ENCODE peak calls at places on chromosomes 3 and 15, in ten cellular contexts. G is H54; B is HTR-8/SVneo; Y is NCI-H510A; J is SHP77; T is NCI-H1092 treated with DMSO at 0.1 percent for 48 hours; W is heart left ventricle; M is fibroblast of lung; U is stimulated activated CD4-positive, alpha-beta T cell treated with anti-CD3 and anti-CD28 coated beads, Interleukin-1b, Interleukin-23, amount 100 ng/mL, for 4 hours; X is GM13977. L is an unnamed sample.

GRCh38 chr3:192915306-192915705 is 2.4 kb downstream of the MB21D2 start:
- DNase-seq in W (no peak), J (peak; percentile 39), X (peak; percentile 48), U (no peak), B (no peak), Y (peak; percentile 29), G (no peak), T (peak; percentile 79), M (peak; percentile 55), L (no peak)

GRCh38 chr3:33372218-33373081 is 67.8 kb downstream of the UBP1 start:
- DNase-seq in W (no peak), T (peak; percentile 20), M (peak; percentile 77), J (peak; percentile 23), G (peak; percentile 36), Y (no peak), X (peak; percentile 52), U (peak; percentile 23), B (peak; percentile 54), L (no peak)

GRCh38 chr3:24196526-24196925 is 251.4 kb downstream of the NR1D2 start:
- DNase-seq in G (no peak), J (no peak), X (no peak), M (no peak), W (no peak), U (no peak), Y (no peak), T (no peak), B (no peak), L (no peak)

GRCh38 chr15:101070502-101071273 is 151.5 kb downstream of the LRRK1 start:
- DNase-seq in B (peak; percentile 57), M (peak; percentile 85), U (no peak), T (no peak), W (no peak), G (peak; percentile 55), X (no peak), J (no peak), Y (no peak), L (no peak)

GRCh38 chr3:29384640-29385039 is 103.8 kb downstream of the RBMS3 start:
- DNase-seq in B (peak; percentile 61), J (no peak), G (no peak), Y (no peak), W (peak; percentile 36), T (no peak), X (no peak), U (no peak), M (peak; percentile 38), L (no peak)

GRCh38 chr3:113533534-113533892 is 1.2 kb downstream of the SIDT1 start:
- DNase-seq in Y (no peak), M (no peak), T (no peak), J (no peak), B (no peak), G (no peak), U (peak; percentile 18), W (no peak), X (peak; percentile 37), L (no peak)

GRCh38 chr3:82087958-82088357 is 326.5 kb upstream of the GBE1 start:
- DNase-seq in W (no peak), T (no peak), G (peak; percentile 11), X (no peak), B (peak; percentile 21), U (no peak), Y (no peak), M (peak; percentile 56), J (no peak), L (no peak)

GRCh38 chr15:23645379-23646164 is 2.1 kb downstream of the MAGEL2 start:
- DNase-seq in U (no peak), X (no peak), W (no peak), Y (no peak), T (no peak), B (no peak), J (peak; percentile 29), G (no peak), M (no peak), L (no peak)

GRCh38 chr15:31869640-31870335 is 160.5 kb upstream of the CHRNA7 start:
- DNase-seq in Y (no peak), X (no peak), B (no peak), J (no peak), G (no peak), M (peak; percentile 10), W (peak; percentile 34), U (no peak), T (no peak), L (peak; percentile 57)

GRCh38 chr3:100910986-100911385 is 82.2 kb downstream of the ABI3BP start:
- DNase-seq in B (no peak), M (no peak), U (no peak), X (no peak), T (no peak), W (no peak), Y (no peak), G (no peak), J (no peak), L (no peak)

GRCh38 chr15:45307230-45307924 is 55.3 kb downstream of the SLC28A2 start:
- DNase-seq in X (peak; percentile 52), J (no peak), B (peak; percentile 28), U (no peak), T (peak; percentile 2), Y (no peak), M (peak; percentile 56), G (peak; percentile 18), W (no peak), L (no peak)

GRCh38 chr3:32592696-32593353 is 22.2 kb upstream of the DYNC1LI1 start:
- DNase-seq in U (no peak), M (no peak), W (no peak), Y (no peak), G (no peak), B (no peak), T (no peak), J (no peak), X (no peak), L (no peak)

GRCh38 chr3:124107074-124107473 is 115.2 kb upstream of the ROPN1 start:
- DNase-seq in B (no peak), Y (no peak), G (no peak), U (no peak), T (no peak), X (no peak), W (no peak), J (no peak), M (no peak), L (no peak)

GRCh38 chr15:34621675-34622074 is 38.2 kb upstream of the GOLGA8B start:
- DNase-seq in M (peak; percentile 56), Y (no peak), X (no peak), W (no peak), G (no peak), T (peak; percentile 3), B (no peak), U (no peak), J (no peak), L (no peak)

GRCh38 chr15:78140296-78140695 is 8.9 kb upstream of the IDH3A start:
- DNase-seq in B (no peak), G (no peak), X (no peak), M (no peak), T (no peak), U (no peak), Y (no peak), W (no peak), J (no peak), L (no peak)

GRCh38 chr15:57696146-57696545 is 10.4 kb upstream of the POLR2M start:
- DNase-seq in U (no peak), Y (no peak), G (no peak), T (peak; percentile 48), J (peak; percentile 71), X (no peak), W (no peak), M (no peak), B (no peak), L (no peak)

GRCh38 chr3:7392206-7392605 is 531.3 kb downstream of the GRM7 start:
- DNase-seq in B (no peak), W (no peak), J (no peak), Y (no peak), T (no peak), U (no peak), M (no peak), X (no peak), G (no peak), L (no peak)

GRCh38 chr3:60133269-60133877 is 1083.5 kb upstream of the CFAP20DC start:
- DNase-seq in U (no peak), J (no peak), B (no peak), T (no peak), G (no peak), Y (no peak), M (no peak), X (no peak), W (no peak), L (no peak)

GRCh38 chr15:71888797-71889196 is 78.4 kb downstream of the NR2E3 start:
- DNase-seq in B (no peak), W (no peak), M (no peak), J (no peak), X (no peak), Y (no peak), T (no peak), G (no peak), U (no peak), L (no peak)

GRCh38 chr3:120879401-120879800 is 28.6 kb upstream of the STXBP5L start:
- DNase-seq in T (no peak), U (no peak), G (no peak), M (no peak), W (no peak), J (no peak), Y (no peak), B (no peak), X (no peak), L (peak; percentile 26)

GRCh38 chr3:50588759-50589433 is 19.6 kb downstream of the HEMK1 start:
- DNase-seq in J (no peak), Y (no peak), W (no peak), G (no peak), X (no peak), M (peak; percentile 27), T (no peak), B (no peak), U (no peak), L (no peak)

GRCh38 chr3:44509985-44510360 is 32.5 kb upstream of the ZNF445 start:
- DNase-seq in T (no peak), G (peak; percentile 22), Y (no peak), X (peak; percentile 47), U (no peak), M (peak; percentile 23), W (no peak), J (no peak), B (no peak), L (no peak)

GRCh38 chr3:16303037-16303436 is 38.0 kb downstream of the OXNAD1 start:
- DNase-seq in W (no peak), T (no peak), M (no peak), Y (no peak), G (no peak), B (no peak), J (no peak), U (no peak), X (no peak), L (no peak)

GRCh38 chr15:87032291-87032690 is 952.6 kb downstream of the AGBL1 start:
- DNase-seq in Y (no peak), G (no peak), U (no peak), J (no peak), M (no peak), T (no peak), B (no peak), W (no peak), X (no peak), L (no peak)

GRCh38 chr3:23712656-23713559 is 92.8 kb upstream of the UBE2E1 start:
- DNase-seq in X (no peak), W (peak; percentile 56), Y (no peak), U (no peak), M (peak; percentile 92), T (peak; percentile 57), G (peak; percentile 30), J (peak; percentile 80), B (peak; percentile 57), L (peak; percentile 55)

GRCh38 chr3:38404286-38404685 is 49.4 kb upstream of the ACVR2B start:
- DNase-seq in X (no peak), M (peak; percentile 84), G (peak; percentile 72), B (no peak), Y (no peak), U (no peak), W (peak; percentile 60), T (no peak), J (no peak), L (no peak)

GRCh38 chr15:72169921-72170611 is 27.5 kb downstream of the GRAMD2A start:
- DNase-seq in Y (no peak), J (no peak), W (no peak), G (no peak), U (no peak), X (no peak), B (no peak), T (no peak), M (no peak), L (no peak)

GRCh38 chr15:81254277-81255265 is 57.9 kb downstream of the IL16 start:
- DNase-seq in G (no peak), W (no peak), U (no peak), M (peak; percentile 57), T (no peak), X (no peak), Y (no peak), J (no peak), B (no peak), L (no peak)

L was measured in ovary.